ENCODE peak calls at places on chromosome 3, in four cellular contexts. One of them, this sample, is unnamed.
A peak's percentile ranks its signal among the peaks of the same experiment; 100 is the strongest.

GRCh38 chr3:116059421-116060096 is 385.7 kb downstream of the LSAMP start:
- DNase-seq in cardiac fibroblast: peak; percentile 41
- DNase-seq in RWPE1: peak; percentile 97
- DNase-seq in GM12864: no peak
- DNase-seq in this sample: peak; percentile 66

GRCh38 chr3:52403271-52403841 is 41.5 kb downstream of the SEMA3G start:
- DNase-seq in cardiac fibroblast: no peak
- DNase-seq in RWPE1: no peak
- DNase-seq in GM12864: no peak
- DNase-seq in this sample: no peak

GRCh38 chr3:67654832-67655152 is 380 bp upstream of the SUCLG2 start:
- DNase-seq in cardiac fibroblast: no peak
- DNase-seq in RWPE1: no peak
- DNase-seq in GM12864: no peak
- DNase-seq in this sample: no peak

GRCh38 chr3:168386301-168386700 is 290.6 kb upstream of the GOLIM4 start:
- DNase-seq in cardiac fibroblast: no peak
- DNase-seq in RWPE1: no peak
- DNase-seq in GM12864: no peak
- DNase-seq in this sample: no peak

GRCh38 chr3:57919987-57920386 is 88.2 kb upstream of the FLNB start:
- DNase-seq in cardiac fibroblast: no peak
- DNase-seq in RWPE1: no peak
- DNase-seq in GM12864: no peak
- DNase-seq in this sample: no peak

GRCh38 chr3:104715972-104716371 is 650.7 kb upstream of the ALCAM start:
- DNase-seq in cardiac fibroblast: no peak
- DNase-seq in RWPE1: no peak
- DNase-seq in GM12864: no peak
- DNase-seq in this sample: no peak

GRCh38 chr3:172143060-172143451 is 103.7 kb downstream of the FNDC3B start:
- DNase-seq in cardiac fibroblast: no peak
- DNase-seq in RWPE1: no peak
- DNase-seq in GM12864: no peak
- DNase-seq in this sample: no peak

GRCh38 chr3:183822631-183823030 is 2.7 kb downstream of the MAP6D1 start:
- DNase-seq in cardiac fibroblast: no peak
- DNase-seq in RWPE1: no peak
- DNase-seq in GM12864: no peak
- DNase-seq in this sample: no peak

GRCh38 chr3:50609071-50609742 is 2.4 kb downstream of the CISH start:
- DNase-seq in cardiac fibroblast: no peak
- DNase-seq in RWPE1: no peak
- DNase-seq in GM12864: no peak
- DNase-seq in this sample: no peak

GRCh38 chr3:149494022-149494758 is 19.7 kb downstream of the TM4SF4 start:
- DNase-seq in cardiac fibroblast: peak; percentile 86
- DNase-seq in RWPE1: no peak
- DNase-seq in GM12864: no peak
- DNase-seq in this sample: no peak

DNA sequence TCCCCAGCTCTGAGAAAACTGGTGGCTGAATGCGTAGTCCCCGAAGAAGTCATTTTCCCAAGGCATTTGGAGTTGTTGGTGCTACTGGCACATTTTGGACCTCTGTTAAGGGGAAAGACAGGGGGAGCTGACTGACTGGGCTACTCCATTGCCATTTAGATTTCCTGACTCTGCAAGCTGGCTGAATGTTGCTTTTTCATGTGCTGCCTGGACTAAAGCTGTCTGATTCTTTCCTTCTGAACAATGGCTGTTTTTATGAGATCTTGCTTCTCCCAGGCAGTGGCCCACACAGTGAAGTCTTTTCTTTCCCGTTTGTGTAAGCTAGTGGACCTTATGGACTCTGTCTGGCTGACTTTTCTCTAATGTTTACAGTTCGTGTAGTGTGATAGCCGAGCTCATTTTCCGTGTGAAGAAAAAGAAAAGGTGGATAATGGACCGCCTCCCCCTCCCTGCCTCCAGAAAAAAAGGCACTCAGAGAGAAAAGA is 38.2 kb upstream of the TRAK1 start:
- DNase-seq in cardiac fibroblast: no peak
- DNase-seq in RWPE1: no peak
- DNase-seq in GM12864: no peak
- DNase-seq in this sample: no peak
- TF ChIP-seq CTCF in cardiac fibroblast: no peak
- TF ChIP-seq CTCF in RWPE1: no peak
- TF ChIP-seq CTCF in GM12864: no peak
- TF ChIP-seq CTCF in this sample: no peak

GRCh38 chr3:8992854-8993253 is 29.6 kb upstream of the RAD18 start:
- DNase-seq in cardiac fibroblast: no peak
- DNase-seq in RWPE1: no peak
- DNase-seq in GM12864: no peak
- DNase-seq in this sample: no peak
- TF ChIP-seq CTCF in cardiac fibroblast: no peak
- TF ChIP-seq CTCF in RWPE1: no peak
- TF ChIP-seq CTCF in GM12864: no peak
- TF ChIP-seq CTCF in this sample: no peak

DNA sequence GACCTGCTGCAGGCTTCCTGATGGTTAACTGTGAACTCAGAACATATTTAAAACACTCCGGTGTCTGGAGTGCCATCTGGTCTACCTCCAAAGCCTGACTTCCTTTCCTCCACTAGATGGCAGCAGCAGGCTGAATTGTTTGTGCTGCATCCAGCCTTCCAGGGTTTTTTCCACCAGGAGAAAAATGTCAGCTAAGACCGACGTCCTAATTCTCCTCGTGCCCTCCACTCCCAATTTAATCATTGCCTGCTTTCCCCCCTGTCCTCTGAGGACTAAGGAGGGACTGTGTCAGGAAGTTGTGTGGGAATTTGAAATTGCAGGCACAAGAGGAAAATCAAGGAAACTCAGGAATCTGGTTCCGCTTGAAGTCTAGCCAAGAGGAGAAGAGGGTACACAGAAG is 165.2 kb upstream of the UMPS start:
- DNase-seq in cardiac fibroblast: peak; percentile 81
- DNase-seq in RWPE1: peak; percentile 76
- DNase-seq in GM12864: peak; percentile 26
- DNase-seq in this sample: peak; percentile 24
- TF ChIP-seq CTCF in cardiac fibroblast: peak; percentile 89
- TF ChIP-seq CTCF in RWPE1: peak; percentile 86
- TF ChIP-seq CTCF in GM12864: peak; percentile 90
- TF ChIP-seq CTCF in this sample: peak; percentile 88

GRCh38 chr3:45908761-45909160 is 22.4 kb downstream of the CCR9 start:
- DNase-seq in cardiac fibroblast: no peak
- DNase-seq in RWPE1: no peak
- DNase-seq in GM12864: no peak
- DNase-seq in this sample: no peak

GRCh38 chr3:45907769-45908705 is 21.7 kb downstream of the CCR9 start:
- DNase-seq in cardiac fibroblast: peak; percentile 22
- DNase-seq in RWPE1: no peak
- DNase-seq in GM12864: no peak
- DNase-seq in this sample: peak; percentile 47

GRCh38 chr3:45904931-45905330 is 18.6 kb downstream of the CCR9 start:
- DNase-seq in cardiac fibroblast: no peak
- DNase-seq in RWPE1: no peak
- DNase-seq in GM12864: no peak
- DNase-seq in this sample: no peak

GRCh38 chr3:45905755-45906154 is 19.4 kb downstream of the CCR9 start:
- DNase-seq in cardiac fibroblast: no peak
- DNase-seq in RWPE1: no peak
- DNase-seq in GM12864: no peak
- DNase-seq in this sample: no peak

DNA sequence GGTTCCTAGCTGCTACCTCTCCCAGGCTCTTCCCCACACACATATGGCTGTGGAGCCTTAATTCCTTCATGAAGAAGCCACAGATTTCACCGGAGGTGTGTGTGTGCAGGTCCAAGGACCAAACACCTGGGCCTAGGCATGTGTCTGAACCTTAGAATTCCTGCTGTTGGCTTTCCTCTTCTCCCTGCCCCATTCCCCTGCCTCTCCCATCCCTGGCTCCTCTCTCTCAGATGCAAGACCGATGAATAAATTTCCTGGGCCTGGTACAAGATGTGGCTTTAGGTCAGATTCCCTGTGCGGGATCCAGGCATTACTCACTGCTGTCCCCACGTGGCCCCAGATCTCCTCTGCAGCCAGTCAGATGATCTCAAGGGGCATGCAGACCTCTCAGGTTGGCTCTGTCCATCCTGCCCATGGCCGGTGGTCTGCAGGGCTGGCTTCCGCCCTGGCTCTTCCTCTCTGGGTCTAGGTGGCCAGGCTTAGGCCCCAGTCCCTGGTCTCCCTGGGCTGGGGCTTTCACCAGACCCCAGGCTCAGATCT is 20.4 kb downstream of the CCR9 start:
- DNase-seq in cardiac fibroblast: peak; percentile 64
- DNase-seq in RWPE1: no peak
- DNase-seq in GM12864: no peak
- DNase-seq in this sample: peak; percentile 44
- TF ChIP-seq CTCF in cardiac fibroblast: peak; percentile 57
- TF ChIP-seq CTCF in RWPE1: no peak
- TF ChIP-seq CTCF in GM12864: peak; percentile 51
- TF ChIP-seq CTCF in this sample: peak; percentile 67

DNA sequence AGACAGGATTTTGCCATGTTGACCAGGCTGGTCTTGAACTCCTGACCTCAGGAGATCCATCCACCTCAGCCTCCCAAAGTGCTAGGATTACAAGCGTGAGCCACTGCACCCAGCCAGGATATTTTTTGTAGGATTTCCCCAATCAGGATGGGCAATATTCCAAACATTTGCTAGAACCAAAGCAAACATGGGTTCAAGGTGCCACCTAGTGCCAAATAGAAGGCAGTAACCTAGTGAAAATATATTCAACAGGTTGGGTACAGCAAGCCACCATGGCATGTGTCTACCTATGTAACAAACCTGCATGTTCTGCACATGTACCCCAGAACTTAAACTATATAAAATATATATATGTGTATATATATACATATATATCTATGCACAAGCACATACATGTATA is 185.9 kb upstream of the CADM2 start:
- DNase-seq in cardiac fibroblast: no peak
- DNase-seq in RWPE1: no peak
- DNase-seq in GM12864: no peak
- DNase-seq in this sample: no peak
- TF ChIP-seq CTCF in cardiac fibroblast: no peak
- TF ChIP-seq CTCF in RWPE1: no peak
- TF ChIP-seq CTCF in GM12864: no peak
- TF ChIP-seq CTCF in this sample: no peak

GRCh38 chr3:61178167-61178566 is 73.1 kb downstream of the FHIT start:
- DNase-seq in cardiac fibroblast: no peak
- DNase-seq in RWPE1: no peak
- DNase-seq in GM12864: no peak
- DNase-seq in this sample: no peak

GRCh38 chr3:61169621-61170251 is 81.5 kb downstream of the FHIT start:
- DNase-seq in cardiac fibroblast: no peak
- DNase-seq in RWPE1: no peak
- DNase-seq in GM12864: no peak
- DNase-seq in this sample: no peak

GRCh38 chr3:61177450-61177849 is 73.8 kb downstream of the FHIT start:
- DNase-seq in cardiac fibroblast: no peak
- DNase-seq in RWPE1: no peak
- DNase-seq in GM12864: no peak
- DNase-seq in this sample: no peak

GRCh38 chr3:61172684-61173083 is 78.6 kb downstream of the FHIT start:
- DNase-seq in cardiac fibroblast: no peak
- DNase-seq in RWPE1: no peak
- DNase-seq in GM12864: no peak
- DNase-seq in this sample: no peak

GRCh38 chr3:61173685-61174084 is 77.6 kb downstream of the FHIT start:
- DNase-seq in cardiac fibroblast: no peak
- DNase-seq in RWPE1: no peak
- DNase-seq in GM12864: no peak
- DNase-seq in this sample: no peak
- TF ChIP-seq CTCF in cardiac fibroblast: no peak
- TF ChIP-seq CTCF in RWPE1: no peak
- TF ChIP-seq CTCF in GM12864: no peak
- TF ChIP-seq CTCF in this sample: no peak

GRCh38 chr3:16883726-16884083 is 1.1 kb upstream of the PLCL2 start:
- DNase-seq in cardiac fibroblast: no peak
- DNase-seq in RWPE1: no peak
- DNase-seq in GM12864: no peak
- DNase-seq in this sample: no peak

GRCh38 chr3:16885948-16886683 is 1.4 kb downstream of the PLCL2 start:
- DNase-seq in cardiac fibroblast: peak; percentile 48
- DNase-seq in RWPE1: no peak
- DNase-seq in GM12864: no peak
- DNase-seq in this sample: no peak

GRCh38 chr3:16885588-16885903 is 791 bp downstream of the PLCL2 start:
- DNase-seq in cardiac fibroblast: no peak
- DNase-seq in RWPE1: no peak
- DNase-seq in GM12864: no peak
- DNase-seq in this sample: no peak

GRCh38 chr3:16884084-16884747 is 539 bp upstream of the PLCL2 start:
- DNase-seq in cardiac fibroblast: peak; percentile 62
- DNase-seq in RWPE1: no peak
- DNase-seq in GM12864: no peak
- DNase-seq in this sample: no peak

GRCh38 chr3:16884748-16885587 is at the start of gene PLCL2:
- DNase-seq in cardiac fibroblast: peak; percentile 54
- DNase-seq in RWPE1: peak; percentile 15
- DNase-seq in GM12864: no peak
- DNase-seq in this sample: no peak
- TF ChIP-seq CTCF in cardiac fibroblast: no peak
- TF ChIP-seq CTCF in RWPE1: no peak
- TF ChIP-seq CTCF in GM12864: no peak
- TF ChIP-seq CTCF in this sample: no peak